ENCODE peak calls at places on chromosomes 7 and 10, in five cellular contexts. D is GM23248, Z is heart left ventricle, W is sigmoid colon, Q is RWPE1. C is an unnamed sample.

GRCh38 chr7:42210333-42210732 is 26.7 kb downstream of the GLI3 start:
- DNase-seq in D (no peak), Z (no peak), W (no peak), Q (no peak), C (no peak)

GRCh38 chr10:27564381-27564780 is 60.3 kb downstream of the RAB18 start:
- DNase-seq in D (no peak), Z (no peak), W (no peak), Q (no peak), C (no peak)

GRCh38 chr7:57403601-57404342 is 46.2 kb upstream of the ZNF716 start:
- DNase-seq in D (no peak), Z (peak), W (no peak), Q (no peak), C (peak)

GRCh38 chr10:67969875-67970274 is 85.4 kb downstream of the SIRT1 start:
- DNase-seq in D (no peak), Z (no peak), W (no peak), Q (no peak), C (no peak)

GRCh38 chr7:41975854-41976253 is 261.2 kb downstream of the GLI3 start:
- DNase-seq in D (peak), Z (no peak), W (no peak), Q (no peak), C (no peak)

GRCh38 chr7:18425873-18426520 is 69.6 kb upstream of the HDAC9 start:
- DNase-seq in D (no peak), Z (no peak), W (no peak), Q (no peak), C (no peak)

GRCh38 chr10:109961181-109962001 is 38.1 kb upstream of the XPNPEP1 start:
- DNase-seq in D (peak), Z (no peak), W (no peak), Q (peak), C (no peak)

GRCh38 chr7:45990276-45990675 is 69.2 kb upstream of the IGFBP3 start:
- DNase-seq in D (no peak), Z (no peak), W (no peak), Q (no peak), C (no peak)

GRCh38 chr7:32518534-32519140 is 23.3 kb downstream of the AVL9 start:
- DNase-seq in D (peak), Z (no peak), W (no peak), Q (no peak), C (no peak)

GRCh38 chr7:96276019-96276418 is 45.9 kb downstream of the SLC25A13 start:
- DNase-seq in D (no peak), Z (no peak), W (no peak), Q (no peak), C (no peak)

GRCh38 chr10:14844948-14845347 is 6.8 kb downstream of the HSPA14 start:
- DNase-seq in D (no peak), Z (no peak), W (no peak), Q (no peak), C (no peak)

GRCh38 chr7:131007439-131008330 is 273.7 kb upstream of the KLF14 start:
- DNase-seq in D (peak), Z (peak), W (peak), Q (peak), C (peak)

GRCh38 chr10:77038412-77038806 is 599.2 kb downstream of the KCNMA1 start:
- DNase-seq in D (no peak), Z (no peak), W (no peak), Q (no peak), C (no peak)

GRCh38 chr7:7596156-7596555 is 29.5 kb downstream of the MIOS start:
- DNase-seq in D (no peak), Z (no peak), W (no peak), Q (no peak), C (no peak)

GRCh38 chr7:3888096-3888495 is 587.0 kb downstream of the SDK1 start:
- DNase-seq in D (no peak), Z (no peak), W (no peak), Q (no peak), C (no peak)

GRCh38 chr7:134827436-134827835 is 48.0 kb downstream of the CALD1 start:
- DNase-seq in D (no peak), Z (no peak), W (no peak), Q (no peak), C (peak)

GRCh38 chr10:132836832-132837540 is 51.0 kb upstream of the NKX6-2 start:
- DNase-seq in D (peak), Z (no peak), W (peak), Q (peak), C (no peak)

GRCh38 chr10:25639646-25640045 is 294.4 kb upstream of the MYO3A start:
- DNase-seq in D (no peak), Z (no peak), W (no peak), Q (no peak), C (no peak)

GRCh38 chr7:123230147-123230546 is 30.4 kb upstream of the SLC13A1 start:
- DNase-seq in D (no peak), Z (no peak), W (no peak), Q (no peak), C (no peak)

DNA sequence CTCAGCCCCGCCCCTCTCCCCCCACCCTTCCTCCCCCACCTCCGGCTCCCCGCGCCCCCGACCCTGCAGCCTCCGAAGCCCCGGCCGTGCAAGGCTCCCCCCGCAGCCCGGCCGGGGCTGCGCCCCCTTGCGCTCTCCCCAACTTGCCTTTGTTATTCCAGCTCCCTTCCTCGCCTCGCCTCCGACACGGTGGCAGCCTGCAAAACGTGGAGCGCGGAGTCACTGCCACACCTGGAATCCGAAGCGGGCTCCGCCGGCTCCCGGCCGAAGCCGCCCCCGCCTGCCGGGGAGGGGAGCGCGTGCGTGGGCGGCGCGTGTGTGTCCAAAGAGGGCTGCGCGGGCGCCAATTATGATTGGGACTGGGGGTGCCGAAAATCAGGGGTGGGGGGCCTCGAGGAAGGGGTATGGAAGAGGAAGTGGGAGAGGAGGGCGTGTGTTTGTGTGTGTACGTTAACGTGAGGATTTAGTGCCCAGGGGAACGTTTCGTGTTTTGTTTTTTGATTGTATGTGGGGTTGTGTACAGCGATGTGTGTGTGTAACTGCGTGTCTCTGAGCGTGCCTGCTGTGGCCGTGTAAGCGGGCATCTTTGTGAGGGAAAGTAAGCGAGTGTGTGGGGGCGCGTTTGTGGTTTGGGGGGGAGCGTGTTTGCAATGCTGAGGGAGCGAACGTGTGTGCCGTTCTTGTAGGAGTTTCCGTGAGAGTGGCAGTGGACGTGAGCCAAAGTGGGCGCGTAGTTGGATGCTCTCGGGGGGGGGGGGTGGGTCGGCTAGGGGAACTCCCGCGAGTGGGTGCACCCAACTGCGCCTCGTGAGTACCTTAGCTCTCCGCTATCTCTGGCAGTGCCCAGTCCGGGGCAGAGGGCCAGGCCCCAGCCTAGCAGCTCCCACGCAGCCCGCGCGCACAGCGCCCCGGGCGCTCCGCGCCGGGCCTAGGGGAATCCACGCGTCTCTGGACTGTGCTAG is 1.2 kb upstream of the ZMIZ1 start:
- DNase-seq in D (peak), Z (peak), W (peak), Q (peak), C (peak)
- H3K27ac ChIP-seq in D (peak), Z (peak), W (peak), Q (peak), C (peak)

DNA sequence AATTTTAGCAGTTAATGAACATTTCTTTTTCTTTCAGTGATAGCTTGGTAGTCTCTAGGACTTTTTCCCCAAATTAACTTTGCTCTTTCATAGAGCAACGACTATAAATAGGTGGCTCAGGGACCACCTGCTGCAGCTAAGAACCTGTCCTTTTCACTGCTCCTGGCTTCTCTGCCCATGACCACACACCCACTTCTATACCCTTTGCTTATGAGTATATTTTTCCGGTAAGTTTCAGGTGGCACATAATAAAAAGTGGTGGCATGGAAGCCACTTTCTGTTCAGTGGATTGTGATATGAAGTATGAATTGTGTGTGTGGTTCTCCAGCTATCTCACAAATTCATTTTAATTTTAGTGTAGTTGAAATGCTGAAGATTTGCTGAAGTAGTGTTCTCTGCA is 1.2 kb downstream of the ING3 start:
- DNase-seq in D (no peak), Z (no peak), W (no peak), Q (no peak), C (no peak)
- H3K27ac ChIP-seq in D (no peak), Z (no peak), W (no peak), Q (no peak), C (no peak)

GRCh38 chr10:124516181-124516580 is 54.6 kb downstream of the LHPP start:
- DNase-seq in D (no peak), Z (no peak), W (peak), Q (no peak), C (no peak)
- H3K27ac ChIP-seq in D (no peak), Z (no peak), W (peak), Q (no peak), C (no peak)

GRCh38 chr7:94368371-94368791 is 26.3 kb upstream of the COL1A2 start:
- DNase-seq in D (peak), Z (no peak), W (no peak), Q (no peak), C (no peak)
- H3K27ac ChIP-seq in D (peak), Z (peak), W (peak), Q (no peak), C (peak)

DNA sequence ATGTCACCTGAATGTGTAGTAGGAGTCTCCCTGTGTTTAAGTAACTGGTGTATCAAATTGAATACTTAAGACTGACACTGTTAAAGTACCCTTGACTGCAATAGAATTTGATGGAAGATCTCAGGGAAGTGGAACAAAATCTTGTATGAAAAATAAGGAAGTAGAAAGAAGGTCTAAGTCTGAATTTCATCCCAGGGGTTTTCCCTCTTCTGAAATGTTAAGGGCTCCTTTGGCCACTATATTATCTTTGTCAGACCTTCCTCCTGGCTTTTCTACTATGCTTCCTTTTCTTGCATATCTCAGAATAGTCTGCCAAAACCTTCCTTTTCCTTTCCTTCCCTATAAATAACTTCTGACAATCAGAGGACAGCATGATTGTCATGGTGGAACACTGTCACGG is 59.6 kb downstream of the BLNK start:
- DNase-seq in D (no peak), Z (no peak), W (no peak), Q (no peak), C (no peak)
- H3K27ac ChIP-seq in D (no peak), Z (no peak), W (no peak), Q (no peak), C (no peak)

GRCh38 chr10:131676448-131676847 is 224.4 kb upstream of the PPP2R2D start:
- DNase-seq in D (no peak), Z (no peak), W (peak), Q (no peak), C (no peak)
- H3K27ac ChIP-seq in D (no peak), Z (no peak), W (no peak), Q (no peak), C (no peak)

C was measured in right cardiac atrium.